ENCODE peak calls at places on chromosomes 6 and 20, in four cellular contexts. One of them, this sample, is unnamed. For H3K9me3, the result is how much of the 10 kb centered on the place peaks cover.

GRCh38 chr6:56821005-56821432 is 133.9 kb upstream of the BEND6 start:
- DNase-seq in Peyer's patch: no peak
- DNase-seq in lung: no peak
- DNase-seq in mesenchymal stem cell: no peak
- DNase-seq in this sample: no peak

GRCh38 chr6:116266803-116267202 is 12.9 kb downstream of the TSPYL1 start:
- DNase-seq in mesenchymal stem cell: peak
- DNase-seq in lung: no peak
- DNase-seq in Peyer's patch: no peak
- DNase-seq in this sample: no peak

GRCh38 chr6:137731960-137732616 is 135.0 kb upstream of the TNFAIP3 start:
- DNase-seq in lung: no peak
- DNase-seq in mesenchymal stem cell: peak
- DNase-seq in Peyer's patch: no peak
- DNase-seq in this sample: peak

GRCh38 chr20:4225778-4226177 is 210.4 kb upstream of the RNF24 start:
- DNase-seq in lung: no peak
- DNase-seq in mesenchymal stem cell: peak
- DNase-seq in Peyer's patch: no peak
- DNase-seq in this sample: no peak

GRCh38 chr6:30614843-30615218 is 2.2 kb downstream of the PPP1R10 start:
- DNase-seq in mesenchymal stem cell: peak
- DNase-seq in Peyer's patch: peak
- DNase-seq in lung: peak
- DNase-seq in this sample: peak

GRCh38 chr20:48910360-48910781 is 11.1 kb upstream of the ARFGEF2 start:
- DNase-seq in Peyer's patch: no peak
- DNase-seq in mesenchymal stem cell: peak
- DNase-seq in lung: no peak
- DNase-seq in this sample: no peak

GRCh38 chr6:32153252-32153834 is 598 bp upstream of the PPT2 start:
- DNase-seq in Peyer's patch: peak
- DNase-seq in mesenchymal stem cell: peak
- DNase-seq in lung: peak
- DNase-seq in this sample: no peak

GRCh38 chr6:44002071-44002590 is 125.1 kb downstream of the MRPL14 start:
- DNase-seq in mesenchymal stem cell: peak
- DNase-seq in lung: no peak
- DNase-seq in Peyer's patch: no peak
- DNase-seq in this sample: no peak

GRCh38 chr6:159819932-159820640 is 20.0 kb downstream of the PNLDC1 start:
- DNase-seq in lung: no peak
- DNase-seq in mesenchymal stem cell: no peak
- DNase-seq in Peyer's patch: peak
- DNase-seq in this sample: no peak

GRCh38 chr20:12594410-12595130 is 414.2 kb upstream of the SPTLC3 start:
- DNase-seq in lung: no peak
- DNase-seq in mesenchymal stem cell: peak
- DNase-seq in Peyer's patch: no peak
- DNase-seq in this sample: no peak

GRCh38 chr6:147058786-147059434 is 145.3 kb upstream of the STXBP5 start:
- DNase-seq in lung: no peak
- DNase-seq in mesenchymal stem cell: no peak
- DNase-seq in Peyer's patch: no peak
- DNase-seq in this sample: no peak

GRCh38 chr20:16203091-16203490 is 370.2 kb downstream of the KIF16B start:
- DNase-seq in lung: no peak
- DNase-seq in Peyer's patch: no peak
- DNase-seq in mesenchymal stem cell: no peak
- DNase-seq in this sample: no peak

GRCh38 chr20:16206817-16207216 is 366.4 kb downstream of the KIF16B start:
- DNase-seq in Peyer's patch: no peak
- DNase-seq in mesenchymal stem cell: no peak
- DNase-seq in lung: peak
- DNase-seq in this sample: no peak

GRCh38 chr20:16205505-16205904 is 367.7 kb downstream of the KIF16B start:
- DNase-seq in lung: no peak
- DNase-seq in mesenchymal stem cell: no peak
- DNase-seq in Peyer's patch: no peak
- DNase-seq in this sample: no peak

GRCh38 chr20:16201191-16201590 is 372.1 kb downstream of the KIF16B start:
- DNase-seq in Peyer's patch: no peak
- DNase-seq in lung: no peak
- DNase-seq in mesenchymal stem cell: no peak
- DNase-seq in this sample: no peak
- H3K9me3 ChIP-seq in Peyer's patch: under half
- H3K9me3 ChIP-seq in lung: under half
- H3K9me3 ChIP-seq in mesenchymal stem cell: under half
- H3K9me3 ChIP-seq in this sample: under half

GRCh38 chr20:56117350-56117749 is 112.0 kb upstream of the CBLN4 start:
- DNase-seq in Peyer's patch: no peak
- DNase-seq in lung: no peak
- DNase-seq in mesenchymal stem cell: no peak
- DNase-seq in this sample: no peak
- H3K9me3 ChIP-seq in Peyer's patch: under half
- H3K9me3 ChIP-seq in lung: under half
- H3K9me3 ChIP-seq in mesenchymal stem cell: under half
- H3K9me3 ChIP-seq in this sample: under half

DNA sequence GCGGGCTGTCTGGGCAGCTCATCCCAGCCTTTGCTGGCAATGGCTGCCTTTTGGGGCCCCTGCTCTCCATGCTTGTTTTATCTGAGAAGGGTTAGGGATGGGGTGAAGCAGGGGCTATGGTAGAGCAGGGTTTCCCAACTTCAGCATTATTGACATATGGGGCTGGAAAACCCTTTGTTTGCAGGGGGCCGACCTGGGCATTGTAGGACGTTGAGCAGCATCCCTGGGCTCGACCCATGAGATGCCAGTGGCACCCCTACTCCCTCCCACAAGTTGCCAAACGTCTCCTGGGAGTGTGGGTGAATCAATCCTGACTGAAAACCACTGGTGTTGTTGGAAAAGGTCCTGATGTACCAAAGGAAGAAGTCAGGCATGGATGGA is 56.9 kb downstream of the KCNK5 start:
- DNase-seq in lung: no peak
- DNase-seq in mesenchymal stem cell: no peak
- DNase-seq in Peyer's patch: no peak
- DNase-seq in this sample: no peak
- H3K9me3 ChIP-seq in lung: under half
- H3K9me3 ChIP-seq in mesenchymal stem cell: under half
- H3K9me3 ChIP-seq in Peyer's patch: under half
- H3K9me3 ChIP-seq in this sample: under half

GRCh38 chr20:59584278-59584925 is 19.9 kb upstream of the PHACTR3 start:
- DNase-seq in Peyer's patch: no peak
- DNase-seq in mesenchymal stem cell: no peak
- DNase-seq in lung: no peak
- DNase-seq in this sample: no peak
- H3K9me3 ChIP-seq in Peyer's patch: under half
- H3K9me3 ChIP-seq in mesenchymal stem cell: under half
- H3K9me3 ChIP-seq in lung: under half
- H3K9me3 ChIP-seq in this sample: under half

GRCh38 chr6:118580585-118581419 is 32.7 kb downstream of the PLN start:
- DNase-seq in Peyer's patch: peak
- DNase-seq in lung: peak
- DNase-seq in mesenchymal stem cell: peak
- DNase-seq in this sample: peak
- H3K9me3 ChIP-seq in Peyer's patch: under half
- H3K9me3 ChIP-seq in lung: under half
- H3K9me3 ChIP-seq in mesenchymal stem cell: under half
- H3K9me3 ChIP-seq in this sample: under half

DNA sequence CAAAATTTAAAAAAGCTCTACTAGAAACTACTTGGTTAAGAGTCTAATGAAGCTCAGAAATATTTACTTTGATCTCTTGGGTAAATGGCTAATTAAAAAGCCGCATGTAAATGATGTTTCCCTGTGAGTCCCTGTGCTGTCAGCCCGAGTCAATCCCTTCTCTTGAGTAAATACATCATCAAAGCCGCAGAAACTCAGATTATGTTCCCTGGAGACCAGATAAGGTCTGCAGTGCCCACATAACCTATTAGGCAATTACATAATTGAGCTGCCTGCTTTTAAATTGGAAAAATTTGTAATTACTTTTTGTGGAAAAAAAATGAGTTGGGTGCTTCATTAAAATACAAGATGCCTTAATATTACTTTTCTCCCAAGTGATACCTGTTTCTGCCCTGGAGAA is 83.1 kb downstream of the KIZ start:
- DNase-seq in lung: no peak
- DNase-seq in mesenchymal stem cell: no peak
- DNase-seq in Peyer's patch: no peak
- DNase-seq in this sample: no peak
- H3K9me3 ChIP-seq in lung: under half
- H3K9me3 ChIP-seq in mesenchymal stem cell: under half
- H3K9me3 ChIP-seq in Peyer's patch: under half
- H3K9me3 ChIP-seq in this sample: under half